ENCODE peak calls at places on chromosome 14, in five cellular contexts. X is HTR-8/SVneo; E is NCI-H69; Z is activated CD8-positive, alpha-beta memory T cell treated with anti-CD3 and anti-CD28 coated beads for 24 hours; H is HCEC 1CT. O is an unnamed sample.

GRCh38 chr14:24851837-24852236 is 198.1 kb downstream of the STXBP6 start:
- DNase-seq in E (no peak), X (no peak), H (peak; percentile 57), Z (no peak), O (no peak)

GRCh38 chr14:49303952-49304516 is 282.1 kb downstream of the RPS29 start:
- DNase-seq in Z (no peak), E (peak; percentile 95), H (no peak), X (peak; percentile 20), O (peak; percentile 27)

GRCh38 chr14:102532204-102532658 is 22.7 kb upstream of the ANKRD9 start:
- DNase-seq in H (peak; percentile 15), E (no peak), Z (no peak), X (no peak), O (no peak)

GRCh38 chr14:96626916-96627315 is 124.7 kb downstream of the PAPOLA start:
- DNase-seq in H (no peak), E (no peak), X (no peak), Z (peak; percentile 56), O (no peak)

GRCh38 chr14:32033516-32033915 is 43.6 kb upstream of the ARHGAP5 start:
- DNase-seq in H (no peak), Z (no peak), E (no peak), X (no peak), O (no peak)

GRCh38 chr14:73878436-73878835 is 8.2 kb upstream of the ZNF410 start:
- DNase-seq in H (peak; percentile 83), X (no peak), Z (no peak), E (no peak), O (no peak)

GRCh38 chr14:74510955-74511354 is 17.4 kb downstream of the ISCA2 start:
- DNase-seq in X (peak; percentile 73), E (no peak), Z (no peak), H (peak; percentile 36), O (no peak)

GRCh38 chr14:103056322-103057027 is 874 bp downstream of the CDC42BPB start:
- DNase-seq in X (peak; percentile 73), Z (no peak), H (peak; percentile 58), E (peak; percentile 88), O (peak; percentile 50)

GRCh38 chr14:68599896-68600620 is 192.8 kb downstream of the ZFP36L1 start:
- DNase-seq in X (no peak), E (peak; percentile 50), H (no peak), Z (no peak), O (no peak)

GRCh38 chr14:77498120-77498979 is at the start of gene ISM2:
- DNase-seq in X (peak; percentile 74), E (peak; percentile 79), Z (peak; percentile 71), H (no peak), O (peak; percentile 17)

GRCh38 chr14:96682401-96682800 is 114.8 kb upstream of the VRK1 start:
- DNase-seq in H (peak; percentile 5), E (no peak), X (no peak), Z (no peak), O (no peak)

GRCh38 chr14:23294734-23295561 is 7.7 kb downstream of the PPP1R3E start:
- DNase-seq in X (no peak), H (peak; percentile 45), Z (peak; percentile 76), E (peak; percentile 78), O (peak; percentile 33)

O was measured in COLO829.